ENCODE peak calls at places on chromosomes 6 and 20, in five cellular contexts. G is SW 1271, P is activated T-cell treated with anti-CD3 and anti-CD28 coated beads for 1 hour, J is cardiac muscle cell, D is tibial artery. N is an unnamed sample.

GRCh38 chr20:34701405-34702085 is 2.6 kb upstream of the TP53INP2 start:
- DNase-seq in J (no peak), G (no peak), P (no peak), D (no peak), N (no peak)

GRCh38 chr6:166360243-166361079 is 18.1 kb upstream of the SFT2D1 start:
- DNase-seq in D (no peak), G (no peak), P (no peak), J (peak; percentile 37), N (no peak)

GRCh38 chr6:33949877-33950831 is 146.4 kb upstream of the MLN start:
- DNase-seq in G (no peak), J (no peak), P (no peak), D (peak; percentile 45), N (no peak)

GRCh38 chr6:43843669-43844171 is 73.7 kb downstream of the VEGFA start:
- DNase-seq in P (no peak), D (no peak), J (no peak), G (no peak), N (no peak)

GRCh38 chr6:1436334-1437306 is 47.2 kb downstream of the FOXF2 start:
- DNase-seq in J (peak; percentile 81), P (peak; percentile 28), G (peak; percentile 67), D (no peak), N (peak; percentile 39)

GRCh38 chr6:16320533-16321340 is 82.3 kb downstream of the GMPR start:
- DNase-seq in J (peak; percentile 58), G (no peak), D (peak; percentile 82), P (no peak), N (no peak)

GRCh38 chr20:48339147-48339985 is 488.4 kb downstream of the PREX1 start:
- DNase-seq in D (no peak), P (no peak), J (peak; percentile 86), G (no peak), N (no peak)

GRCh38 chr6:24440897-24441598 is 38.3 kb downstream of the MRS2 start:
- DNase-seq in P (no peak), D (no peak), G (no peak), J (no peak), N (no peak)

GRCh38 chr6:53136000-53136609 is 12.5 kb downstream of the GCM1 start:
- DNase-seq in J (no peak), D (no peak), P (no peak), G (no peak), N (no peak)

GRCh38 chr6:46010771-46011170 is 4.9 kb downstream of the CLIC5 start:
- DNase-seq in G (no peak), P (no peak), D (no peak), J (no peak), N (no peak)

GRCh38 chr6:125469915-125470314 is 168.1 kb upstream of the HDDC2 start:
- DNase-seq in D (no peak), P (no peak), G (no peak), J (no peak), N (peak; percentile 68)

GRCh38 chr6:109456283-109456583 is 661 bp upstream of the MICAL1 start:
- DNase-seq in D (no peak), G (no peak), P (no peak), J (no peak), N (no peak)

GRCh38 chr20:63882257-63883208 is 12.4 kb upstream of the DNAJC5 start:
- DNase-seq in P (no peak), D (no peak), G (no peak), J (no peak), N (no peak)

GRCh38 chr6:44359973-44360372 is 17.5 kb downstream of the SPATS1 start:
- DNase-seq in P (no peak), G (no peak), D (no peak), J (no peak), N (no peak)

GRCh38 chr6:44649365-44650025 is 262.0 kb downstream of the CDC5L start:
- DNase-seq in G (no peak), P (no peak), J (peak; percentile 68), D (no peak), N (no peak)

GRCh38 chr20:34797012-34797720 is 28.3 kb downstream of the NCOA6 start:
- DNase-seq in G (no peak), D (no peak), J (no peak), P (no peak), N (no peak)

GRCh38 chr20:14765370-14765701 is 427.9 kb upstream of the FLRT3 start:
- DNase-seq in P (no peak), G (no peak), J (no peak), D (no peak), N (no peak)

GRCh38 chr6:106181664-106182418 is 95.7 kb downstream of the PRDM1 start:
- DNase-seq in D (no peak), G (no peak), J (peak; percentile 34), P (no peak), N (no peak)

GRCh38 chr20:50420380-50420779 is 89.8 kb upstream of the PTPN1 start:
- DNase-seq in P (no peak), J (no peak), D (no peak), G (no peak), N (no peak)

GRCh38 chr20:3654326-3655031 is 8.7 kb downstream of the GFRA4 start:
- DNase-seq in G (no peak), P (no peak), J (no peak), D (no peak), N (no peak)

GRCh38 chr6:170087946-170088348 is 202.9 kb downstream of the DLL1 start:
- DNase-seq in G (no peak), D (peak; percentile 68), J (no peak), P (peak; percentile 34), N (no peak)

GRCh38 chr20:22429175-22430153 is 154.9 kb downstream of the FOXA2 start:
- DNase-seq in J (no peak), D (no peak), P (no peak), G (no peak), N (no peak)

GRCh38 chr20:47038581-47039560 is 144.2 kb downstream of the EYA2 start:
- DNase-seq in P (no peak), D (no peak), G (no peak), J (peak; percentile 16), N (no peak)

GRCh38 chr6:147384737-147385710 is 123.5 kb upstream of the SAMD5 start:
- DNase-seq in G (no peak), D (no peak), J (no peak), P (no peak), N (no peak)

GRCh38 chr20:49851234-49851755 is 38.7 kb downstream of the SLC9A8 start:
- DNase-seq in G (no peak), P (no peak), D (peak; percentile 87), J (no peak), N (no peak)

GRCh38 chr6:155623450-155624178 is 168.0 kb upstream of the NOX3 start:
- DNase-seq in P (no peak), G (no peak), D (no peak), J (no peak), N (no peak)

N was measured in dermis microvascular lymphatic vessel endothelial cell.